ENCODE peak calls at places on chromosome 4, in five cellular contexts. U is GM12878, E is K562, T is HCT116, Z is H1. L is an unnamed sample.

GRCh38 chr4:7154351-7154981 is 37.9 kb upstream of the SORCS2 start:
- DNase-seq in E (no peak), Z (no peak), T (no peak), U (no peak), L (no peak)

GRCh38 chr4:89482248-89482647 is 174.6 kb upstream of the GPRIN3 start:
- DNase-seq in T (peak), E (peak), U (no peak), Z (no peak), L (peak)

GRCh38 chr4:110132822-110133719 is 65.3 kb downstream of the ELOVL6 start:
- DNase-seq in T (no peak), U (no peak), Z (no peak), E (no peak), L (peak)

GRCh38 chr4:41535911-41536361 is 2.0 kb upstream of the LIMCH1 start:
- DNase-seq in Z (no peak), E (no peak), U (no peak), T (no peak), L (no peak)

GRCh38 chr4:6349896-6350295 is 80.2 kb downstream of the WFS1 start:
- DNase-seq in U (no peak), E (no peak), T (no peak), Z (no peak), L (no peak)

GRCh38 chr4:112517067-112517588 is 1.1 kb upstream of the NEUROG2 start:
- DNase-seq in T (no peak), Z (peak), U (peak), E (peak), L (no peak)

GRCh38 chr4:117577686-117578085 is 456.6 kb upstream of the NDST3 start:
- DNase-seq in E (no peak), U (no peak), Z (no peak), T (no peak), L (no peak)

GRCh38 chr4:81684357-81684756 is 212.7 kb upstream of the RASGEF1B start:
- DNase-seq in Z (no peak), U (no peak), T (no peak), E (no peak), L (no peak)

GRCh38 chr4:40150932-40151331 is 45.9 kb upstream of the RHOH start:
- DNase-seq in E (no peak), Z (no peak), T (no peak), U (no peak), L (no peak)

GRCh38 chr4:170374770-170375169 is 285.0 kb upstream of the AADAT start:
- DNase-seq in E (peak), Z (peak), T (peak), U (no peak), L (peak)

GRCh38 chr4:112847045-112847444 is 202.4 kb upstream of the ANK2 start:
- DNase-seq in E (no peak), Z (no peak), U (no peak), T (no peak), L (no peak)

GRCh38 chr4:23903859-23904438 is 14.1 kb upstream of the PPARGC1A start:
- DNase-seq in U (no peak), Z (no peak), E (no peak), T (no peak), L (no peak)

GRCh38 chr4:151291485-151291884 is 14.5 kb downstream of the PRSS48 start:
- DNase-seq in Z (no peak), U (no peak), E (no peak), T (no peak), L (no peak)

GRCh38 chr4:152997235-152997735 is 61.2 kb downstream of the FHDC1 start:
- DNase-seq in E (no peak), U (no peak), Z (no peak), T (no peak), L (no peak)

GRCh38 chr4:125191252-125191651 is 123.5 kb upstream of the FAT4 start:
- DNase-seq in E (no peak), U (no peak), T (no peak), Z (no peak), L (no peak)

DNA sequence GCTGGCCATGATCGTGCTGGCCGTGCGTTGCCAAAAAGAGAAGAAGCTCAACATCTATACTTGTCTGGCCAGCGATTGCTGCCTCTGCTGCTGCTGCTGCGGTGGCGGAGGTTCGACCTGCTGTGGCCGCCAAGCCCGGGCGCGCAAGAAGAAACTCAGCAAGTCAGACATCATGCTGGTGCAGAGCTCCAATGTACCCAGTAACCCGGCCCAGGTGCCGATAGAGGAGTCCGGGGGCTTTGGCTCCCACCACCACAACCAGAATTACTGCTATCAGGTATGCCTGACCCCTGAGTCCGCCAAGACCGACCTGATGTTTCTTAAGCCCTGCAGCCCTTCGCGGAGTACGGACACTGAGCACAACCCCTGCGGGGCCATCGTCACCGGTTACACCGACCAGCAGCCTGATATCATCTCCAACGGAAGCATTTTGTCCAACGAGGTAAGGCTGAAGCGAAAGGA is 3.3 kb downstream of the PCDH10 start:
- DNase-seq in U (no peak), E (no peak), T (no peak), Z (peak), L (no peak)
- TF ChIP-seq EZH2 in U (no peak), E (no peak), T (no peak), Z (peak), L (no peak)

DNA sequence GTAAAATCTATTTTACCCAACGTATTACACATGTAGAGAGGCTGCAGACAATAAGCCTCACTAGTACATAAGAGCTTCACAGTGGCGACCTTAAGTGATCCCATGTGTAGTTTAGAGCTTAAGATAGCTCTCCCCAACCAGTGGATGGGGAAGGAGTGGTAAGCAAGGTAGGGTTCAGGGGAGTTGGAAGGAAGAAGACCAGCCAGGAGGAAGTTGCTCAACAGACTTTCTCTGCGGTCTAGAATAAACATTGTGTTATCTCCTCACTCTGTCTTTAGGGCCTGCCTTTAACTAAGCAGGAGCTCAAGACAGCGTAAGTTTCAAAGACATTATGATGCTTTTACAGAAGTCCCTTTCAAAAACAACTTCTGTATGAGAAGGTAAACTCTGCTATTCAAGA is 16.8 kb downstream of the MEPE start:
- DNase-seq in T (no peak), U (no peak), E (no peak), Z (no peak), L (no peak)
- TF ChIP-seq SIN3A in T (no peak), U (no peak), E (no peak), Z (no peak), L (no peak)

GRCh38 chr4:8872402-8873291 is 1.0 kb upstream of the HMX1 start:
- DNase-seq in U (no peak), T (no peak), Z (peak), E (no peak), L (no peak)

GRCh38 chr4:8874896-8875680 is 3.4 kb upstream of the HMX1 start:
- DNase-seq in U (no peak), E (no peak), T (no peak), Z (no peak), L (no peak)

GRCh38 chr4:8871417-8872401 is at the start of gene HMX1:
- DNase-seq in Z (peak), E (no peak), T (no peak), U (no peak), L (no peak)

GRCh38 chr4:8876982-8877779 is 5.5 kb upstream of the HMX1 start:
- DNase-seq in T (no peak), U (no peak), Z (peak), E (no peak), L (no peak)

GRCh38 chr4:8874003-8874895 is 2.6 kb upstream of the HMX1 start:
- DNase-seq in E (no peak), Z (peak), U (no peak), T (no peak), L (no peak)
- TF ChIP-seq EZH2 in E (no peak), Z (peak), U (no peak), T (no peak), L (no peak)

DNA sequence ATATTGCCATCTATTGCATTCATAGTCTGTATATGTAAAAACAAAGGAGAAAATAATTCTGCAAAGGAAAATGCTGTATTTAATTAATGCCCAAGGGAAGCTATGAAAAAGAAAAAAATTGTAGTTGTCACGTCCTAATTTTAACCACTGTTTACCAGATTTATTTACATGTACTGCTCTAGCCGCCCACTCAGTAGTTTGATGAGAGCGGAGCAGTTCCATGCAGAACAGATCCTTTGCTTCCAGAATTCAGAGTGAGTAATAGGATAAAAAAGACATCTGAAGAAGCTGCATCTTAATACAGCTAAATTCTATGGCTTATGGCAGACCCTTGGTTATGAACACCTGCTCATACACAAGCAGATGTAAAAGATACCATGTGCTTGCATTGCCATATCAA is 287.0 kb downstream of the GASK1B start:
- DNase-seq in E (no peak), U (no peak), T (no peak), Z (no peak), L (no peak)
- TF ChIP-seq SIN3A in E (no peak), U (no peak), T (no peak), Z (no peak), L (no peak)

GRCh38 chr4:154490261-154490588 is 1.4 kb downstream of the DCHS2 start:
- DNase-seq in Z (no peak), E (no peak), T (no peak), U (no peak), L (no peak)
- TF ChIP-seq EZH2 in Z (no peak), E (no peak), T (no peak), U (no peak), L (no peak)

GRCh38 chr4:1727117-1728031 is 6.1 kb downstream of the TACC3 start:
- DNase-seq in T (no peak), E (no peak), U (no peak), Z (no peak), L (no peak)
- TF ChIP-seq SIN3A in T (no peak), E (no peak), U (no peak), Z (no peak), L (no peak)

GRCh38 chr4:57162499-57163019 is 52.4 kb upstream of the IGFBP7 start:
- DNase-seq in T (no peak), U (no peak), E (no peak), Z (no peak), L (no peak)

GRCh38 chr4:57158762-57159161 is 48.6 kb upstream of the IGFBP7 start:
- DNase-seq in E (no peak), T (no peak), Z (no peak), U (no peak), L (no peak)

GRCh38 chr4:57159866-57160265 is 49.7 kb upstream of the IGFBP7 start:
- DNase-seq in T (no peak), E (no peak), Z (no peak), U (no peak), L (no peak)

GRCh38 chr4:57168986-57169385 is 58.8 kb upstream of the IGFBP7 start:
- DNase-seq in E (no peak), Z (no peak), T (no peak), U (no peak), L (no peak)

DNA sequence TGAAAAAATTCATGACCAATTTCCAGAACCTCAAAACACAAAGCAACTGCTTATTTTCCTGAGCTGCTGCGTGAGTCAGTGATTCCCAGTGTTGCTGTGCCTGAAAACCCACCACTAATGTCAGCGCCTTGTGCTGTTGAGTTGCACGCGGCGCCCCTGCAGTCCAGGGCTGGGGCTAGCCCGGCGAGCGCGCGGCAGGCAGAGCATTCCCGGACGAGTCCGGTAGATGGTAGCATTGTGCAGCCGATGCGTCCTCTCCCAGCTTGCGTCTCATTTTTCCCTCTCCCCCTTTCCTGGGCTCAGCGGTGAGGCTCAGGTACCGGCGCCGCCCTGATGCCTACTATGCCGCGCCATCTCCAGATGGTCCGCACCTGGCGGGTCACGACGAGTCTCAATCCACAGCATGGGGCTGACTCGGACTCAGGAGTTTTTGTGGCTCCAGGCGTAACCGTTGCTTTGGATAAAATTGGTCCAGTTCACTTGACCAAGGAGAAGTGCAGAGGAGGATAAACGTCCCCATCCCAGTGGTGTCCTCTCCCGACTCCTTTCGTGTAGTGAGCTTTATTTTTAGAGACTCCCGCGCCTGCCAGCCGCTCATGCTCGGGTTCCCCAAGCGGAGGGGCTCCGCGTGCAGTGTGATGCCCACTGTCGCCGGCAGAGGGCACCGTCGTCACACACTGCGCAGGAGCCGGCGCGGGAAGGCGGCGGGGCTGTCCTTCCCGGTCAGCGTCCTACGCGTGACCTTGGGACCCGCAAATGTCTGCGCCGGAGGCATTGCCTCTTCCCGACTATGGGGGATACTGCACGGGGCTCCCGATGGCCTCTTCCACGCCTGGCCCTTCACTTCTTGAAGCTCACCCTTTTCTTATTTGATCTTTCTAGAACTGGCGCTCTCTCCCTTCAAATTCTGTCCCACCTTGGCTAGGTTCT is 53.6 kb upstream of the IGFBP7 start:
- DNase-seq in T (peak), Z (peak), E (peak), U (peak), L (peak)
- TF ChIP-seq EZH2 in T (no peak), Z (no peak), E (no peak), U (no peak), L (no peak)

GRCh38 chr4:135418353-135418752 is 1216.8 kb upstream of the PABPC4L start:
- DNase-seq in U (no peak), T (peak), E (no peak), Z (no peak), L (peak)
- TF ChIP-seq SIN3A in U (no peak), T (no peak), E (no peak), Z (no peak), L (no peak)

GRCh38 chr4:52861171-52861873 is 795 bp upstream of the RASL11B start:
- DNase-seq in T (no peak), U (no peak), E (no peak), Z (no peak), L (no peak)

GRCh38 chr4:52861879-52862604 is at the start of gene RASL11B:
- DNase-seq in U (peak), Z (peak), E (peak), T (peak), L (peak)

GRCh38 chr4:52863324-52863723 is 1.2 kb downstream of the RASL11B start:
- DNase-seq in Z (no peak), T (no peak), E (no peak), U (no peak), L (no peak)

GRCh38 chr4:52864816-52865215 is 2.7 kb downstream of the RASL11B start:
- DNase-seq in T (no peak), U (no peak), E (no peak), Z (no peak), L (no peak)

DNA sequence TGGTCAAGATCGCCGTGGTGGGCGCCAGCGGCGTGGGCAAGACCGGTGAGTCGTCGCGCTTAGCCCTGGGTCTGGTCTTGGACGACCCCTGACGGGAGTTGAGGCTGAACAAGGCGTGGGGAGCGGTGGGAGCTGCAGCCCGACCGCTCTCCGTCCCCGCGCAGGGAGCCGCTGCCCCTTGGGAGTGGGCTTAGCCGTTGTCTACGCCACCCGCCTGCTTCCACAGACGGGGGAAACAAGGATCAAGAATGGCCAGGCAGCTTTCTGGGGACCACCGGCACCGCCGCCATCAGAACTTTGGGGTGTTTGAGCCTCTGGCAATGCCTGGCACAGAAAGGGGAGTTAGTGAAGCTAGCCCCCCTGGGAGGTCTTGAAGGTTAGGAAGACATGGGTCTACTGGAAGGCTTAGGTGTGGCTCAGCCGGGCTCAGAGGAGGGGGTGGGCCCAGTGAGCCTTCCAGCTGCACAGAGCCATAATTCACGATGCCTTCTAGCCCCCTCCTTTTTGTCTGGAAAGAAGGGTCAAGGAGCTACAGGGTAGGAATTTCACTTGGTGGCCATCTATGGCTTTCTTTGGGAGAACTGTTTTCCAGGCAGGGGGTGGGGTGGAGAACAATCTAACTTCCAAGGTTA is 604 bp downstream of the RASL11B start:
- DNase-seq in T (no peak), Z (no peak), E (peak), U (no peak), L (no peak)
- TF ChIP-seq EZH2 in T (no peak), Z (no peak), E (no peak), U (no peak), L (no peak)

GRCh38 chr4:84239278-84239845 is 259.7 kb downstream of the NKX6-1 start:
- DNase-seq in E (no peak), Z (no peak), T (no peak), U (no peak), L (no peak)
- TF ChIP-seq SIN3A in E (no peak), Z (no peak), T (no peak), U (no peak), L (no peak)